ENCODE peak calls at places on chromosomes 11 and 22, in seven cellular contexts. K is upper lobe of right lung, H is cardiac fibroblast, S is DND-41, L is fibroblast of lung, B is psoas muscle, X is BE2C. T is an unnamed sample.

GRCh38 chr11:127619946-127620345 is 619.4 kb upstream of the KIRREL3 start:
- DNase-seq in K (no peak), X (no peak), L (no peak), H (no peak), B (no peak), S (peak), T (no peak)

GRCh38 chr22:47225931-47226633 is 463.6 kb downstream of the TBC1D22A start:
- DNase-seq in B (no peak), H (no peak), K (no peak), X (no peak), L (no peak), S (no peak), T (no peak)

GRCh38 chr11:70233511-70233919 is 30.4 kb downstream of the FADD start:
- DNase-seq in K (no peak), B (no peak), H (peak), L (peak), X (no peak), S (no peak), T (peak)

GRCh38 chr11:120431633-120432032 is 79.9 kb upstream of the GRIK4 start:
- DNase-seq in H (peak), L (peak), B (no peak), K (no peak), X (no peak), S (no peak), T (peak)

GRCh38 chr11:67248653-67249052 is 17.6 kb upstream of the GRK2 start:
- DNase-seq in B (peak), L (peak), H (peak), X (no peak), S (no peak), K (peak), T (no peak)

GRCh38 chr11:116314012-116314411 is 458.8 kb downstream of the BUD13 start:
- DNase-seq in X (no peak), B (no peak), K (no peak), S (no peak), H (no peak), L (no peak), T (no peak)

GRCh38 chr11:27882066-27882697 is 181.9 kb upstream of the BDNF start:
- DNase-seq in B (no peak), K (no peak), S (no peak), X (no peak), H (no peak), L (no peak), T (peak)

GRCh38 chr11:97979741-97980140 is 1041.0 kb upstream of the CNTN5 start:
- DNase-seq in L (no peak), S (no peak), K (no peak), B (no peak), H (no peak), X (no peak), T (no peak)

GRCh38 chr11:10725114-10725906 is 25.7 kb upstream of the CTR9 start:
- DNase-seq in H (peak), X (no peak), S (peak), B (no peak), L (peak), K (no peak), T (no peak)

GRCh38 chr11:12723410-12724297 is 49.4 kb downstream of the TEAD1 start:
- DNase-seq in H (peak), B (no peak), S (no peak), L (peak), K (no peak), X (no peak), T (no peak)

GRCh38 chr11:112310414-112310813 is 49.8 kb upstream of the PLET1 start:
- DNase-seq in L (no peak), X (no peak), B (no peak), S (no peak), H (peak), K (no peak), T (no peak)

GRCh38 chr11:79332017-79332416 is 108.8 kb downstream of the TENM4 start:
- DNase-seq in X (no peak), S (no peak), L (peak), H (peak), K (no peak), B (no peak), T (no peak)

GRCh38 chr11:76120513-76121081 is 85.7 kb downstream of the WNT11 start:
- DNase-seq in B (no peak), X (no peak), L (peak), S (no peak), H (peak), K (no peak), T (no peak)
- H3K4me3 ChIP-seq in B (no peak), X (no peak), L (no peak), S (no peak), H (no peak), K (no peak), T (no peak)

GRCh38 chr22:34943830-34944229 is 122.1 kb upstream of the ISX start:
- DNase-seq in H (no peak), S (no peak), K (no peak), L (no peak), B (no peak), X (no peak), T (peak)
- TF ChIP-seq CTCF in H (no peak), S (no peak), K (no peak), L (no peak), B (no peak), X (no peak), T (no peak)

GRCh38 chr22:43256569-43257360 is 69.8 kb upstream of the TTLL12 start:
- DNase-seq in L (no peak), B (no peak), K (no peak), X (no peak), S (no peak), H (no peak), T (no peak)

GRCh38 chr22:43257549-43257948 is 70.6 kb upstream of the TTLL12 start:
- DNase-seq in L (no peak), B (no peak), S (no peak), X (no peak), K (no peak), H (no peak), T (no peak)

GRCh38 chr22:43252319-43252718 is 65.4 kb upstream of the TTLL12 start:
- DNase-seq in L (no peak), S (no peak), K (no peak), X (no peak), B (no peak), H (no peak), T (no peak)

GRCh38 chr22:43253839-43254238 is 66.9 kb upstream of the TTLL12 start:
- DNase-seq in H (no peak), L (no peak), S (no peak), K (no peak), X (no peak), B (no peak), T (no peak)

GRCh38 chr22:43255299-43255698 is 68.4 kb upstream of the TTLL12 start:
- DNase-seq in B (no peak), H (no peak), L (no peak), X (no peak), S (no peak), K (no peak), T (peak)
- H3K4me3 ChIP-seq in B (no peak), H (no peak), L (no peak), X (no peak), S (no peak), K (no peak), T (no peak)

GRCh38 chr11:61454520-61454919 is 24.6 kb downstream of the SDHAF2 start:
- DNase-seq in X (peak), K (no peak), H (no peak), L (no peak), B (no peak), S (no peak), T (no peak)

GRCh38 chr11:61460986-61461385 is 31.1 kb downstream of the SDHAF2 start:
- DNase-seq in B (no peak), H (no peak), S (no peak), X (no peak), L (no peak), K (no peak), T (no peak)

GRCh38 chr11:61460474-61460881 is 30.6 kb downstream of the SDHAF2 start:
- DNase-seq in K (no peak), B (peak), L (no peak), S (no peak), H (peak), X (no peak), T (no peak)
- TF ChIP-seq CTCF in K (no peak), B (no peak), L (no peak), S (no peak), H (no peak), X (no peak), T (no peak)

GRCh38 chr22:21643533-21644357 is 1.6 kb downstream of the SDF2L1 start:
- DNase-seq in K (no peak), L (no peak), X (no peak), H (no peak), B (no peak), S (no peak), T (no peak)
- H3K4me3 ChIP-seq in K (peak), L (peak), X (peak), H (peak), B (peak), S (peak), T (peak)

GRCh38 chr11:118258410-118258809 is 5.7 kb downstream of the MPZL2 start:
- DNase-seq in S (peak), L (no peak), X (no peak), K (no peak), B (no peak), H (no peak), T (no peak)
- TF ChIP-seq CTCF in S (peak), L (peak), X (peak), K (peak), B (no peak), H (peak), T (peak)

T was measured in GM12865.